ENCODE peak calls at places on chromosomes 11 and 22, in ten cellular contexts. S is cardiac muscle cell; P is fibroblast of pulmonary artery; H is breast epithelium; C is neural progenitor cell; X is SK-N-MC; F is stimulated activated CD4-positive, alpha-beta T cell treated with anti-CD3 and anti-CD28 coated beads, Interleukin-2, amount 100 ng/mL, for 48 hours; Q is GM12864; L is activated CD8-positive, alpha-beta memory T cell treated with anti-CD3 and anti-CD28 coated beads, Interleukin-2, amount 10 ng/mL, durations not matched to agents 7 days and 5 days; V is kidney glomerular epithelial cell. J is an unnamed sample.

GRCh38 chr11:17526931-17527660 is 17.1 kb downstream of the USH1C start:
- DNase-seq in S (no peak), P (no peak), H (no peak), C (no peak), X (no peak), F (no peak), Q (no peak), L (no peak), V (no peak), J (no peak)

GRCh38 chr11:8758619-8759169 is 76.1 kb downstream of the RPL27A start:
- DNase-seq in S (no peak), P (no peak), H (no peak), C (no peak), X (no peak), F (no peak), Q (no peak), L (no peak), V (no peak), J (no peak)

GRCh38 chr11:43691806-43692205 is 11.3 kb downstream of the HSD17B12 start:
- DNase-seq in S (no peak), P (no peak), H (no peak), C (no peak), X (no peak), F (no peak), Q (no peak), L (no peak), V (no peak), J (no peak)

GRCh38 chr11:10778217-10778970 is 27.3 kb downstream of the CTR9 start:
- DNase-seq in S (peak; percentile 75), P (peak; percentile 80), H (no peak), C (no peak), X (no peak), F (no peak), Q (no peak), L (no peak), V (no peak), J (peak; percentile 96)

GRCh38 chr11:114040706-114041211 is 18.8 kb upstream of the ZBTB16 start:
- DNase-seq in S (peak; percentile 71), P (peak; percentile 76), H (no peak), C (no peak), X (no peak), F (no peak), Q (no peak), L (no peak), V (no peak), J (peak; percentile 86)

GRCh38 chr11:47478651-47479329 is 29.9 kb upstream of the RAPSN start:
- DNase-seq in S (no peak), P (no peak), H (no peak), C (no peak), X (no peak), F (no peak), Q (no peak), L (no peak), V (no peak), J (no peak)

GRCh38 chr11:126485021-126485781 is 129.7 kb downstream of the ST3GAL4 start:
- DNase-seq in S (peak; percentile 28), P (peak; percentile 35), H (no peak), C (no peak), X (no peak), F (no peak), Q (no peak), L (no peak), V (no peak), J (peak; percentile 60)

GRCh38 chr11:76236092-76237026 is 30.1 kb upstream of the WNT11 start:
- DNase-seq in S (peak; percentile 71), P (peak; percentile 52), H (no peak), C (peak; percentile 93), X (no peak), F (peak; percentile 40), Q (no peak), L (no peak), V (no peak), J (peak; percentile 47)

GRCh38 chr22:39205344-39206021 is 39.3 kb downstream of the PDGFB start:
- DNase-seq in S (peak; percentile 56), P (peak; percentile 53), H (no peak), C (no peak), X (no peak), F (no peak), Q (no peak), L (peak; percentile 73), V (peak; percentile 61), J (peak; percentile 72)

GRCh38 chr11:68148071-68148805 is 27.1 kb upstream of the CHKA start:
- DNase-seq in S (no peak), P (no peak), H (no peak), C (no peak), X (no peak), F (no peak), Q (no peak), L (no peak), V (no peak), J (no peak)

GRCh38 chr11:2796091-2796490 is 89.5 kb downstream of the CDKN1C start:
- DNase-seq in S (no peak), P (no peak), H (no peak), C (no peak), X (no peak), F (no peak), Q (no peak), L (peak; percentile 34), V (no peak), J (no peak)

GRCh38 chr11:128451651-128452470 is 135.5 kb downstream of the ETS1 start:
- DNase-seq in S (peak; percentile 92), P (peak; percentile 87), H (peak; percentile 61), C (peak; percentile 36), X (no peak), F (no peak), Q (no peak), L (no peak), V (no peak), J (peak; percentile 71)

GRCh38 chr11:6693342-6694228 is 10.4 kb upstream of the MRPL17 start:
- DNase-seq in S (peak; percentile 80), P (peak; percentile 93), H (no peak), C (no peak), X (peak; percentile 66), F (peak; percentile 41), Q (no peak), L (peak; percentile 61), V (peak; percentile 47), J (peak; percentile 97)

GRCh38 chr22:21834869-21835268 is 32.6 kb downstream of the MAPK1 start:
- DNase-seq in S (no peak), P (no peak), H (no peak), C (no peak), X (no peak), F (no peak), Q (no peak), L (no peak), V (no peak), J (no peak)

GRCh38 chr11:67534070-67534679 is 10.9 kb upstream of the CABP2 start:
- DNase-seq in S (no peak), P (no peak), H (no peak), C (peak; percentile 40), X (no peak), F (no peak), Q (no peak), L (no peak), V (no peak), J (no peak)

GRCh38 chr22:19546680-19547079 is 22.5 kb upstream of the CLDN5 start:
- DNase-seq in S (no peak), P (no peak), H (no peak), C (no peak), X (no peak), F (no peak), Q (no peak), L (no peak), V (no peak), J (no peak)

GRCh38 chr11:12235549-12235944 is 125.2 kb downstream of the MICAL2 start:
- DNase-seq in S (peak; percentile 43), P (peak; percentile 40), H (no peak), C (no peak), X (no peak), F (no peak), Q (no peak), L (peak; percentile 55), V (no peak), J (no peak)

GRCh38 chr22:20239063-20239950 is 28.8 kb downstream of the RTN4R start:
- DNase-seq in S (peak; percentile 32), P (peak; percentile 34), H (no peak), C (no peak), X (no peak), F (no peak), Q (no peak), L (peak; percentile 67), V (no peak), J (peak; percentile 31)

GRCh38 chr11:72519220-72519881 is 85.0 kb upstream of the CLPB start:
- DNase-seq in S (no peak), P (no peak), H (no peak), C (no peak), X (no peak), F (no peak), Q (no peak), L (peak; percentile 56), V (no peak), J (no peak)

GRCh38 chr11:645536-645935 is 8.5 kb downstream of the DRD4 start:
- DNase-seq in S (no peak), P (no peak), H (no peak), C (no peak), X (no peak), F (no peak), Q (no peak), L (no peak), V (no peak), J (no peak)

GRCh38 chr11:64814712-64815187 is 4.4 kb upstream of the MEN1 start:
- DNase-seq in S (no peak), P (no peak), H (no peak), C (no peak), X (no peak), F (no peak), Q (peak; percentile 74), L (no peak), V (no peak), J (no peak)

GRCh38 chr22:33357894-33358440 is 299.8 kb upstream of the SYN3 start:
- DNase-seq in S (no peak), P (no peak), H (no peak), C (no peak), X (no peak), F (no peak), Q (no peak), L (no peak), V (no peak), J (no peak)

J was measured in iris pigment epithelial cell.